ENCODE peak calls at places on chromosomes 6 and 20, in five cellular contexts. N is stomach, S is A549, A is upper lobe of right lung, Q is ascending aorta. V is an unnamed sample. For H3K4me1, the result is how much of the 10 kb centered on the place peaks cover.

GRCh38 chr6:27492776-27493175 is 19.9 kb upstream of the ZNF184 start:
- DNase-seq in Q (no peak), S (no peak), N (no peak), A (no peak), V (no peak)

GRCh38 chr20:63831696-63832686 is 927 bp upstream of the ZBTB46 start:
- DNase-seq in A (peak), S (no peak), N (peak), Q (no peak), V (peak)

GRCh38 chr6:8908638-8909037 is 473.3 kb upstream of the SLC35B3 start:
- DNase-seq in Q (no peak), A (no peak), S (no peak), N (no peak), V (no peak)

GRCh38 chr6:115729036-115729435 is 331.7 kb downstream of the FRK start:
- DNase-seq in A (no peak), S (no peak), N (no peak), Q (no peak), V (no peak)

GRCh38 chr6:123022980-123023379 is 26.9 kb downstream of the CLVS2 start:
- DNase-seq in N (no peak), S (no peak), Q (no peak), A (no peak), V (peak)

GRCh38 chr6:65448806-65449397 is 258.1 kb downstream of the EYS start:
- DNase-seq in S (no peak), A (no peak), Q (no peak), N (no peak), V (no peak)

GRCh38 chr6:136947037-136947436 is 24.9 kb downstream of the SLC35D3 start:
- DNase-seq in S (no peak), N (no peak), Q (no peak), A (no peak), V (no peak)

GRCh38 chr6:136927313-136927712 is 5.2 kb downstream of the SLC35D3 start:
- DNase-seq in N (no peak), S (peak), A (no peak), Q (no peak), V (peak)

GRCh38 chr6:162485464-162485863 is 242.1 kb downstream of the PRKN start:
- DNase-seq in A (no peak), N (no peak), Q (no peak), S (no peak), V (no peak)

GRCh38 chr6:41674231-41675000 is 36.1 kb downstream of the MDFI start:
- DNase-seq in Q (no peak), A (no peak), N (no peak), S (no peak), V (no peak)

GRCh38 chr20:63346131-63347080 is 14.7 kb downstream of the CHRNA4 start:
- DNase-seq in N (no peak), A (no peak), S (no peak), Q (no peak), V (no peak)

GRCh38 chr6:99894815-99895214 is 99.2 kb downstream of the MCHR2 start:
- DNase-seq in S (no peak), N (no peak), Q (no peak), A (no peak), V (no peak)

GRCh38 chr6:120632975-120633374 is 701.3 kb downstream of the TBC1D32 start:
- DNase-seq in N (no peak), Q (no peak), A (no peak), S (no peak), V (no peak)

GRCh38 chr6:12593720-12594540 is 122.6 kb upstream of the PHACTR1 start:
- DNase-seq in N (no peak), S (no peak), A (peak), Q (no peak), V (no peak)

GRCh38 chr6:125503181-125503580 is 201.4 kb upstream of the HDDC2 start:
- DNase-seq in S (no peak), A (no peak), N (no peak), Q (no peak), V (no peak)

GRCh38 chr20:63533871-63534393 is 3.2 kb downstream of the PTK6 start:
- DNase-seq in N (peak), S (no peak), A (peak), Q (no peak), V (no peak)

GRCh38 chr20:3068075-3068474 is 3.3 kb upstream of the OXT start:
- DNase-seq in Q (no peak), A (no peak), N (no peak), S (no peak), V (no peak)

GRCh38 chr20:53609501-53610445 is 16.1 kb upstream of the ZNF217 start:
- DNase-seq in Q (no peak), A (peak), N (peak), S (peak), V (no peak)

GRCh38 chr6:129267028-129267427 is 384.1 kb downstream of the LAMA2 start:
- DNase-seq in N (no peak), S (no peak), Q (no peak), A (no peak), V (no peak)

GRCh38 chr20:19922716-19923115 is 94.4 kb upstream of the NAA20 start:
- DNase-seq in S (no peak), N (no peak), A (no peak), Q (peak), V (no peak)

GRCh38 chr6:168968228-168968627 is 285.4 kb downstream of the THBS2 start:
- DNase-seq in Q (no peak), A (no peak), S (no peak), N (no peak), V (peak)

GRCh38 chr6:30156262-30156599 is 4.8 kb downstream of the TRIM10 start:
- DNase-seq in S (peak), Q (no peak), A (no peak), N (no peak), V (no peak)

GRCh38 chr20:15814903-15815302 is 758.3 kb downstream of the KIF16B start:
- DNase-seq in Q (no peak), S (no peak), A (no peak), N (no peak), V (no peak)

GRCh38 chr6:48985025-48985424 is 478.0 kb downstream of the MMUT start:
- DNase-seq in Q (no peak), S (no peak), A (no peak), N (no peak), V (no peak)

GRCh38 chr6:35552285-35552917 is 39.7 kb upstream of the TULP1 start:
- DNase-seq in S (peak), N (peak), Q (no peak), A (peak), V (peak)

DNA sequence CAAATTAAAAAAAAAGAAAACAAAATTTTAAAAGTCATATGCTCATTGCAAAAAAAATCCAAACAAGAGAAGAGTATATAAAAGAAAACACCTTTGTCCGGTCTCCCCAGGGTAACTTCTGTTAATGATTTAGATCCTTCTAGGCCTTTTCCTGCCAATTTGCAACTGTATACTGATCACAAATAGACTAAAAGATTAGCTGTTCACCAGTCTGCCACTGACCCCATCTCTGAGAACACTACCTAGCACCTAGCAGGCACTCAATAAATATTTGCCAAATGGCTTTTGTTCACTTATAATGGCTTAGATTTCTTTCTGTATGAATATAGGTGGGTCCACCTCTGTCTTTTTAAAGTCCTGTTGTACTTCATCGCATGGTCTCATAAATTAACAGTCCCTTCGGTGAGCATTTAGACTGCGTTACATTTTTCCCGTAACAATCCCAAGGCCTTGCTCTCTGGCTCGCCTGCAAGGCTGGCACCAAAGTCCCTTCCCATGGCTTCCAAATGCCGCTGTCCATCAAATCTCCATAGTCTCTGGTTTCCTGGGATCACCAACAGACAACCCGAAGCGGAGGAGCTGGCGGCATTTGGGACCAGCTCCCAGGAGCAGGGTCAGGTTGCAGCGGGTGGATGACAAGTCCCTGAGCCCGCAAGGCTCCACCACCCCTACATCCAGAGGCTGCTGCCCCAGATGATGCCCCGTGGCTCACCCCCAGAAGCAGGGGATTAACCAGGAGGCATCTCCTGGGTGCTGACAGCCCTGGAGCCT is 11.8 kb downstream of the JPH2 start:
- DNase-seq in S (no peak), Q (no peak), N (no peak), A (no peak), V (no peak)
- H3K4me1 ChIP-seq in S (under half), Q (under half), N (under half), A (under half), V (under half)

GRCh38 chr6:10401632-10402223 is 13.1 kb downstream of the TFAP2A start:
- DNase-seq in A (no peak), Q (no peak), S (no peak), N (no peak), V (no peak)
- H3K4me1 ChIP-seq in A (under half), Q (under half), S (under half), N (under half), V (under half)

GRCh38 chr6:156794546-156794945 is 17.4 kb downstream of the ARID1B start:
- DNase-seq in Q (no peak), A (no peak), S (no peak), N (no peak), V (no peak)

GRCh38 chr6:156793224-156793623 is 16.0 kb downstream of the ARID1B start:
- DNase-seq in S (no peak), A (no peak), N (no peak), Q (no peak), V (no peak)

GRCh38 chr6:156789081-156789943 is 12.1 kb downstream of the ARID1B start:
- DNase-seq in S (no peak), Q (no peak), N (no peak), A (no peak), V (no peak)

GRCh38 chr6:156790711-156791110 is 13.5 kb downstream of the ARID1B start:
- DNase-seq in N (no peak), S (no peak), Q (no peak), A (no peak), V (no peak)

GRCh38 chr6:156791261-156791850 is 14.2 kb downstream of the ARID1B start:
- DNase-seq in A (no peak), N (no peak), S (no peak), Q (no peak), V (peak)
- H3K4me1 ChIP-seq in A (under half), N (under half), S (under half), Q (under half), V (half or more)

DNA sequence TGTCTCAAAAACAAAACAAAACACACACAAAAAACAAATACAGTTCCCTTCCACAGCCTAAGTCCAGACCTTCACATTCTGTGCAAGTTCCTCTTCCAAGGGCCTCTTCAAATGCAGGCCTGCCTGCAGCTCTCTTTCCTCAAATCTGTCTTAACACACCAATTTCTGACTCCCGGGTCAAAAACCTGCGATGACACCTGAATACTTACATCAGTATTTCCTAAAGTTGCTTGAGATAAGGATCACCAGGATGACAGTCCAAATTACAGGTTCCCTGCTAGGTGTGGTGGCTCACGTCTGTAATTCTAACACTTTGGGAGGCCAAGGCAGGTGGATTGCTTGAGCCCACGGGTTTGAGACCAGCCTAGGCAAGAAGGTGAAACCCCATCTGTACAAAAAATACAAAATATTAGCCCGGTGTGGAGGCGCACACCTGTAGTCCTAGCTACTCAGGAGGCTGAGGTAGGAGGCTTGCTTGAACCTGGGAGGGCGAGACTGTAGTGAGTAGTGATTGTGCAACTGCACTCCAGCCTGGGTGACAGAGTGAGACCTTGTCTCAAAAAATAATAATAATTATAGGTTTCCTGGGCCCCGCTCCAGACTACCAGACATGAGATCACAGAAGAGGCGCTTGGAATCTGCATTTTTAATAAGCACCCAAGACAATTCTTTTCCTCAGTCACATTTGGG is 8.8 kb upstream of the PARD6B start:
- DNase-seq in A (no peak), S (no peak), N (no peak), Q (no peak), V (no peak)
- H3K4me1 ChIP-seq in A (under half), S (half or more), N (under half), Q (under half), V (under half)

GRCh38 chr20:50695144-50695872 is 4.0 kb upstream of the RIPOR3 start:
- DNase-seq in N (no peak), Q (peak), A (no peak), S (no peak), V (no peak)
- H3K4me1 ChIP-seq in N (under half), Q (under half), A (under half), S (under half), V (under half)

GRCh38 chr6:142933701-142934100 is 11.3 kb downstream of the HIVEP2 start:
- DNase-seq in N (no peak), Q (no peak), A (no peak), S (no peak), V (no peak)

GRCh38 chr6:142934190-142934589 is 10.8 kb downstream of the HIVEP2 start:
- DNase-seq in Q (no peak), N (no peak), A (no peak), S (no peak), V (no peak)

GRCh38 chr6:142935553-142936517 is 9.1 kb downstream of the HIVEP2 start:
- DNase-seq in Q (no peak), S (no peak), N (no peak), A (no peak), V (no peak)

GRCh38 chr6:142932788-142933362 is 12.1 kb downstream of the HIVEP2 start:
- DNase-seq in S (no peak), Q (no peak), N (no peak), A (no peak), V (no peak)

DNA sequence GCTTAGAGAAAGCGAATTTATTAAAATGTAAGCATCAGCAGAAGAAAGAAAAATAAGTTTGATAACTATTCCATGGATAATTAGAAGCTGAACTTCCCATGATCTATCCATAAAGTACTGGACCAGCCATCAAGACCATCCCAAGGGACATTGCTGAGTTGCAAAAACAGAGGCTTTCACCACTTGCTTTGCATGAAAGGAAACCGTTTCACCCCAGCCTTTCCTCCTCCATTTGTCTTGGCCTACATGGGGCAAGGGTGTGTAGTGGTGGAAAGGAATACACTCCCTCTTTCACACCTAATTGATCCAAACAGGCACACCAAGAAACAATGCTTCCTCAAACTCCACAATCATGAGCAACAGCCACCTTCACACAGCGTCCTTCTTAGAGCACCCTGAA is 10.4 kb downstream of the HIVEP2 start:
- DNase-seq in N (no peak), S (no peak), A (no peak), Q (no peak), V (no peak)
- H3K4me1 ChIP-seq in N (under half), S (under half), A (under half), Q (under half), V (under half)

GRCh38 chr6:155128971-155129370 is 133.9 kb downstream of the TIAM2 start:
- DNase-seq in S (no peak), A (no peak), Q (no peak), N (no peak), V (no peak)
- H3K4me1 ChIP-seq in S (under half), A (under half), Q (under half), N (under half), V (under half)

DNA sequence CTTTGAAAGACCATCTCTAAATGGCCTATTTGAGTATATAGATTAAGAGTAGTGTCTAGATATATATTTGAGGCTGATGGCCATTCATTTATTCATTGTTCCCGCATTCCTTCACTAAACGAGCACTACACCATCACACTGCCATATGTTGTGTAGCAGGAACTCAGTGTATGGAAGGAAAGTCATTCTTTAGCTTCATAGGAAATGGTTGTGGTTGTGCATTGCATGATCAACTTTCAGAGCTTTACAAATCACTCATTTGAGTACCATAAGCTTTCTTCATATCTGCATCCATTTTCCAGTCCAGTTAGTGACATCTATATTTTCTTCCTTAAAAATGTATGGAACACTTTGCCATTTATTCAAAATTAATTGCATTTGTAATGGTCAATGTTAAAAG is 97.9 kb downstream of the ARID1B start:
- DNase-seq in S (no peak), A (no peak), N (no peak), Q (no peak), V (no peak)
- H3K4me1 ChIP-seq in S (under half), A (under half), N (under half), Q (under half), V (under half)

V was measured in cardiac muscle cell.